ENCODE peak calls at places on chromosomes 16 and 17, in nine cellular contexts. L is uterus, Z is body of pancreas, M is sigmoid colon, U is esophagus squamous epithelium, G is transverse colon, B is heart left ventricle, F is testis, I is ovary. D is an unnamed sample.

GRCh38 chr16:87169509-87169985 is 147.6 kb downstream of the C16orf95 start:
- DNase-seq in L (no peak), Z (no peak), M (no peak), U (no peak), G (no peak), B (no peak), F (no peak), I (no peak), D (no peak)

GRCh38 chr17:39090832-39091622 is 60.4 kb downstream of the PLXDC1 start:
- DNase-seq in L (no peak), Z (no peak), M (no peak), U (no peak), G (no peak), B (no peak), F (no peak), I (no peak), D (no peak)

GRCh38 chr17:77491921-77492445 is 351.2 kb downstream of the SEC14L1 start:
- DNase-seq in L (peak; percentile 12), Z (no peak), M (peak; percentile 65), U (no peak), G (peak; percentile 70), B (no peak), F (no peak), I (peak; percentile 33), D (no peak)

GRCh38 chr17:39579318-39580081 is 28.2 kb downstream of the NEUROD2 start:
- DNase-seq in L (peak; percentile 23), Z (no peak), M (no peak), U (no peak), G (no peak), B (peak; percentile 84), F (no peak), I (no peak), D (no peak)

GRCh38 chr17:18362509-18363020 is 785 bp downstream of the SHMT1 start:
- DNase-seq in L (peak; percentile 49), Z (peak; percentile 84), M (peak; percentile 89), U (no peak), G (peak; percentile 68), B (peak; percentile 55), F (peak; percentile 89), I (peak; percentile 82), D (peak; percentile 59)

GRCh38 chr17:68127914-68128313 is 92.4 kb downstream of the KPNA2 start:
- DNase-seq in L (no peak), Z (no peak), M (no peak), U (no peak), G (no peak), B (no peak), F (no peak), I (no peak), D (no peak)

GRCh38 chr17:72255481-72255880 is 134.7 kb downstream of the SOX9 start:
- DNase-seq in L (no peak), Z (no peak), M (no peak), U (no peak), G (peak; percentile 21), B (no peak), F (no peak), I (no peak), D (no peak)

GRCh38 chr17:2082003-2082862 is 27.3 kb downstream of the HIC1 start:
- DNase-seq in L (no peak), Z (no peak), M (no peak), U (no peak), G (no peak), B (no peak), F (no peak), I (no peak), D (no peak)

GRCh38 chr16:85444879-85445778 is 168.0 kb upstream of the GSE1 start:
- DNase-seq in L (no peak), Z (peak; percentile 38), M (no peak), U (no peak), G (peak; percentile 61), B (no peak), F (no peak), I (no peak), D (no peak)

GRCh38 chr16:85720319-85720637 is 30.6 kb downstream of the C16orf74 start:
- DNase-seq in L (no peak), Z (peak; percentile 21), M (no peak), U (no peak), G (peak; percentile 49), B (no peak), F (no peak), I (no peak), D (no peak)

GRCh38 chr16:55051571-55051970 is 120.9 kb downstream of the IRX5 start:
- DNase-seq in L (no peak), Z (no peak), M (peak; percentile 25), U (no peak), G (no peak), B (no peak), F (no peak), I (no peak), D (peak; percentile 36)

GRCh38 chr17:11356371-11356770 is 115.4 kb downstream of the SHISA6 start:
- DNase-seq in L (no peak), Z (no peak), M (no peak), U (no peak), G (no peak), B (no peak), F (no peak), I (no peak), D (no peak)

GRCh38 chr17:40707720-40708119 is 4.2 kb upstream of the KRT24 start:
- DNase-seq in L (peak; percentile 47), Z (peak; percentile 31), M (peak; percentile 74), U (no peak), G (no peak), B (peak; percentile 19), F (no peak), I (no peak), D (peak; percentile 90)

GRCh38 chr17:29589524-29590260 is at the start of gene GIT1:
- DNase-seq in L (peak; percentile 81), Z (peak; percentile 88), M (peak; percentile 92), U (no peak), G (peak; percentile 90), B (peak; percentile 90), F (peak; percentile 91), I (peak; percentile 90), D (peak; percentile 76)
- TF ChIP-seq CTCF in L (peak; percentile 29), Z (no peak), M (no peak), U (no peak), G (no peak), B (no peak), F (peak; percentile 8), I (no peak), D (no peak)

GRCh38 chr16:22194707-22195444 is 11.2 kb upstream of the EEF2K start:
- DNase-seq in L (no peak), Z (no peak), M (no peak), U (no peak), G (no peak), B (no peak), F (no peak), I (no peak), D (no peak)

GRCh38 chr16:22195445-22195694 is 10.7 kb upstream of the EEF2K start:
- DNase-seq in L (no peak), Z (no peak), M (no peak), U (no peak), G (no peak), B (no peak), F (no peak), I (no peak), D (no peak)

GRCh38 chr16:22193134-22193411 is 13.0 kb upstream of the EEF2K start:
- DNase-seq in L (no peak), Z (no peak), M (no peak), U (no peak), G (no peak), B (no peak), F (no peak), I (no peak), D (no peak)

GRCh38 chr16:22198547-22199293 is 7.4 kb upstream of the EEF2K start:
- DNase-seq in L (no peak), Z (no peak), M (no peak), U (no peak), G (no peak), B (no peak), F (no peak), I (no peak), D (no peak)

DNA sequence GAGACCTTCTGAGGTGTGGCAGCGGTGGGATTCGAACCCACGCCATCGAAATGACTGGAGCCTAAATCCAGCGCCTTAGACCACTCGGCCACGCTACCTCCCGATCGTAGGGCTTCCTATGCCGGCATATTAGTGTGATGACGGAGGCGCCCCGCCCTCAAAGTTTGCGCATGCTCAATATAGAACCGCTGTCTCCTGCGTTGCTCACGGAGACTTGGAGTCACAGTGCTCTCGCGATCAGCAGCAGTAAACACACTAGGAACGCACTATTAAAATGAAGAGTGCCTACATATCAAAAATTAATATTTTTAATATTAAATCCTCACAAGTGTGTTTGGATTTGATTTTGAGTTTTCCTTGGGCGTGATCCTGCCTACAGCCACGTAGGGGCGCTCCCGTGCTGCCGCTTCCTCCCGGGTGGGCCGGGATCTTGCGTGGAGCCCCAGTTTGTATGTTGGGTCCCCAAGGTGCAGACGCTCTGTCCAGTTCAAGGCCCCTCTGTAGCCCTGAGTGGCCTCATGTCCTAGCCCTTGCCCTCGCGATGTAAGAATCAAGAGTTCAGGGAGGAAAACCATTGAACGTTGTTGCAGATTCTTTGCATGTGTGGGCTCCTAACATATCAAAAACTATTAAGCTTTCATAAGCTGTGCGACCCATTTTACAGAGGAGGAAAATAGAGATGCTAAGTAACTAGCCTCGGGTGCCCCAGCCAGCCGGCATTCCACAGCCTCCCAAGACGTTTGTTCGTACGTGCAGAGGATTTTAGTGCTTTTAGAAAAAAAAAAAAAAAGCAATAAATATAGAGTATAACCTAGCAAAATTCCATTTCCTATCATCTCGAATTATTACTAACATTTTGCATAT is 10.2 kb upstream of the EEF2K start:
- DNase-seq in L (peak; percentile 95), Z (peak; percentile 92), M (peak; percentile 95), U (no peak), G (peak; percentile 94), B (peak; percentile 90), F (peak; percentile 95), I (peak; percentile 96), D (peak; percentile 99)
- TF ChIP-seq POLR2A in L (no peak), Z (peak; percentile 41), M (no peak), U (no peak), G (peak; percentile 43), B (no peak), F (no peak), I (peak; percentile 43), D (no peak)

GRCh38 chr17:30236297-30236624 is 764 bp upstream of the SLC6A4 start:
- DNase-seq in L (no peak), Z (no peak), M (no peak), U (no peak), G (no peak), B (no peak), F (no peak), I (no peak), D (no peak)
- H3K4me3 ChIP-seq in L (peak overlapping the region; percentile 31), Z (no peak overlapping the region), M (no peak overlapping the region), U (peak overlapping the region; percentile 55), G (peak overlapping the region; percentile 49), B (peak overlapping the region; percentile 7), F (no peak overlapping the region), I (no peak overlapping the region), D (no peak overlapping the region)

DNA sequence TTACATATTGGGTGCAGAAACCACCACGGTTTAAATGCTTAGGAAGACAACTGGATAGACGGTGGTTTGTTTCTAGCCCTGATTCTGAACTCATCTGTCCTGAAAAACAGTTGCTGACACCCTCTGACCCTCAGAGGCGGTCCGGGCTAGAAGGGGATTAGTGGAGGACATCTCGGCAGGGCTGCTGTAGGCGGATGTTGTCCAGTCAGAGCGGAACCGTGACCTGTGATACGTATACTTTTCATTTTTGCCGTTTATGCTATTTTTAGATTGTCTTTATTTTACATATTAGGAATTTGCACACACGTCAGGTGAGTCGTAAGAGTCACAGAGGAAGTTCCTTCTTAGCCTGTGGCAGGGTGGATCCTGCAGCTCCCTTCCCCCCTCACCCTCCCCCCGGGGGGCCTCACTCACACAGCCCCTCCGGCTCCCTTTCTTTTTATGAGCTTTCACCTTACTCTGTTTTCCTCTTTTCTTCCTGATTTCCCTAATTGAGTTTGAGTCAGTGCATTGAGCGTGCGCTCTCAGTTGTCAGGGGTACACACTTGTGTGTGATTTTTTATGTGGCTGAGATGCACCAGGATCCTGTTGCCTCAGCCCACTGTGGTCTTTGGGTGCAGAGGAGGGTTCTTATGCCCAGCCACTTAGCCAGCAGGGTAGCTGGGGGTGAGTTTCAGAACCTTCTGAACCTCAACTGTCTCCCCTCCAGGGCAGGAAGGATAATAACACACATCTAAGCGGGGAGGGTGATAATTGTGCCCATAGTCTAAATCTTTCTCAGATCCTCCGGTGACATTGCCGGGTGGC is 211.1 kb upstream of the CHMP6 start:
- DNase-seq in L (peak; percentile 49), Z (no peak), M (peak; percentile 64), U (no peak), G (no peak), B (no peak), F (no peak), I (no peak), D (no peak)
- TF ChIP-seq CTCF in L (no peak), Z (no peak), M (no peak), U (no peak), G (no peak), B (no peak), F (no peak), I (no peak), D (no peak)

D was measured in lower leg skin.